ENCODE peak calls at places on chromosomes 5 and 9, in ten cellular contexts. K, A, O, P, F, H, Z, M, C and T are unnamed samples.

GRCh38 chr5:165914462-165914861 is 2377.0 kb upstream of the WWC1 start:
- DNase-seq in Z (no peak), P (no peak), H (no peak), M (no peak), C (no peak), O (no peak), A (no peak), K (no peak), F (no peak), T (no peak)

GRCh38 chr5:77077821-77078176 is 9.3 kb downstream of the ZBED3 start:
- DNase-seq in O (no peak), K (no peak), P (no peak), A (no peak), Z (no peak), C (no peak), H (no peak), F (no peak), M (no peak), T (no peak)

GRCh38 chr9:81666123-81666522 is 23.2 kb downstream of the TLE1 start:
- DNase-seq in P (no peak), O (no peak), Z (no peak), M (no peak), H (no peak), A (no peak), C (no peak), F (no peak), K (no peak), T (no peak)

GRCh38 chr5:32322882-32323281 is 10.1 kb upstream of the MTMR12 start:
- DNase-seq in Z (no peak), H (no peak), A (no peak), O (no peak), M (no peak), C (no peak), F (no peak), P (no peak), K (no peak), T (no peak)

GRCh38 chr5:20959347-20959746 is 971.3 kb upstream of the CDH18 start:
- DNase-seq in Z (no peak), F (no peak), M (no peak), O (no peak), K (no peak), C (no peak), P (no peak), H (no peak), A (no peak), T (no peak)

GRCh38 chr9:93185261-93186150 is 1.6 kb downstream of the WNK2 start:
- DNase-seq in H (no peak), F (no peak), K (no peak), M (no peak), A (no peak), Z (no peak), C (no peak), P (peak; percentile 44), O (no peak), T (no peak)

GRCh38 chr9:121529237-121529987 is 29.8 kb upstream of the GGTA1 start:
- DNase-seq in K (no peak), F (peak; percentile 92), A (peak; percentile 86), P (peak; percentile 100), H (no peak), O (no peak), Z (peak; percentile 44), C (no peak), M (no peak), T (no peak)

GRCh38 chr5:154384480-154385235 is 61.1 kb upstream of the SAP30L start:
- DNase-seq in M (no peak), C (peak; percentile 38), K (peak; percentile 74), A (no peak), P (no peak), H (no peak), Z (no peak), F (no peak), O (no peak), T (no peak)

GRCh38 chr9:37390759-37391158 is 31.7 kb upstream of the GRHPR start:
- DNase-seq in P (no peak), O (peak; percentile 43), C (peak; percentile 9), H (peak; percentile 68), A (no peak), Z (no peak), K (peak; percentile 73), F (no peak), M (peak; percentile 9), T (no peak)